ENCODE peak calls at places on chromosomes 6 and 20, in eight cellular contexts. I is left ventricle myocardium inferior, J is adrenal gland, C is suprapubic skin, H is heart left ventricle, O is right cardiac atrium, R is heart right ventricle, B is neuronal stem cell. L is an unnamed sample. For H3K27me3, the result is how much of the 10 kb centered on the place peaks cover.

GRCh38 chr6:150140236-150140969 is 2.4 kb upstream of the PPP1R14C start:
- DNase-seq in C (no peak), O (no peak), B (no peak), I (no peak), H (no peak), J (no peak), R (no peak), L (no peak)

GRCh38 chr6:37061157-37061804 is 55.8 kb downstream of the FGD2 start:
- DNase-seq in I (peak), R (peak), O (peak), B (no peak), H (peak), C (no peak), J (no peak), L (no peak)

GRCh38 chr6:16006681-16007080 is 122.2 kb upstream of the MYLIP start:
- DNase-seq in J (no peak), H (no peak), I (no peak), C (no peak), R (no peak), B (no peak), O (no peak), L (no peak)

GRCh38 chr6:79989641-79990040 is 14.8 kb upstream of the TTK start:
- DNase-seq in O (no peak), C (no peak), I (no peak), R (no peak), H (no peak), B (no peak), J (no peak), L (no peak)

GRCh38 chr20:37333130-37333847 is 12.7 kb upstream of the SRC start:
- DNase-seq in C (no peak), J (no peak), H (no peak), O (peak), R (no peak), I (no peak), B (no peak), L (no peak)

GRCh38 chr6:17505062-17505476 is 95.0 kb upstream of the FAM8A1 start:
- DNase-seq in C (no peak), I (no peak), J (no peak), R (no peak), B (no peak), H (no peak), O (no peak), L (no peak)

GRCh38 chr6:161271343-161272019 is 2.4 kb downstream of the AGPAT4 start:
- DNase-seq in C (no peak), O (no peak), J (no peak), I (no peak), B (no peak), H (no peak), R (no peak), L (no peak)

GRCh38 chr20:25643735-25644134 is 19.9 kb upstream of the NANP start:
- DNase-seq in C (no peak), J (no peak), I (no peak), R (no peak), B (no peak), H (no peak), O (no peak), L (no peak)

GRCh38 chr6:2695464-2696095 is 55.1 kb downstream of the MYLK4 start:
- DNase-seq in I (no peak), R (no peak), C (no peak), H (no peak), B (no peak), O (no peak), J (no peak), L (no peak)

GRCh38 chr20:49597825-49598395 is 30.0 kb upstream of the PTGIS start:
- DNase-seq in O (no peak), J (no peak), R (no peak), I (no peak), C (no peak), H (no peak), B (no peak), L (no peak)

GRCh38 chr6:120899932-120900331 is 434.3 kb downstream of the TBC1D32 start:
- DNase-seq in C (no peak), B (no peak), R (no peak), J (no peak), H (no peak), O (no peak), I (no peak), L (no peak)

GRCh38 chr6:50974319-50974718 is 155.6 kb downstream of the TFAP2B start:
- DNase-seq in B (no peak), H (no peak), I (no peak), C (no peak), R (no peak), J (no peak), O (no peak), L (no peak)

GRCh38 chr6:85600713-85601313 is 7.2 kb upstream of the SNX14 start:
- DNase-seq in C (peak), O (no peak), B (no peak), R (no peak), J (no peak), I (no peak), H (no peak), L (no peak)

DNA sequence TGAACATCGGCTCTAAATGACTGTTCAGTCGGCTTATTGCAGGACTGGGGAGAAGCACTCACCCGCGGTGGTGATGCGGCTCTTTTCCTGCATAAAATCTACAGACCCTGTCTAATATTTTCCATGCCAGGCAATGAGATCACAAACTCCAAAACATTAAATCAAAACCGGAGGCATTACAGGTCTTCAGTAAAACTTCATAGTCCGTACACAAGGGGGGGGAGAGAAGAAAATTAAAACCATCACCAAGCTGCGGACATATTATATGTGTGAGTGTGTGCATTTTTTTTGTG is 6.3 kb upstream of the PAX1 start:
- DNase-seq in J (no peak), H (no peak), O (no peak), C (no peak), R (no peak), I (no peak), B (no peak), L (no peak)
- H3K27me3 ChIP-seq in J (half or more), H (half or more), O (under half), C (half or more), R (under half), I (half or more), B (under half), L (under half)

GRCh38 chr20:45947110-45947866 is 12.8 kb downstream of the PCIF1 start:
- DNase-seq in B (no peak), C (no peak), R (no peak), J (no peak), O (no peak), H (no peak), I (no peak), L (no peak)
- H3K27ac ChIP-seq in B (no peak), C (peak), R (no peak), J (peak), O (no peak), H (no peak), I (no peak), L (no peak)

DNA sequence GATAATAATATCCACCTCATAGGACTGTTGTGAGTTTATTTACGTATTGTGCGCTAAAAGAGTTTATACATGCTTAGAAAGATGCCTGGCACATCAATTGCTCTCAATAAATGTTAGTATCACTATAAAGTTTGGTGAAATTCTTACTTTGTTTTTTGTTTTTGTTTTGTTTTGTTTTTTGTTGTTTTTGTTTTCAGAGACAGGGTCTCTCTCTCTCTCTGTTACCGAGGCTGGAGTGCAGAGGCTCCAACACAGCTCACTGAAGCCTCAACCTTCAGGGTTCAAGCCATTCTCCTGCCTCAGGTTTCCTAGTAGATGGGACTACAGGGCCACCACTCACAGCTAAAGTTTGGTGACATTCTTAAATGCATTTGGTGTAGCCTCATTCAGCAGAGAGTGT is 32.2 kb upstream of the BTN3A2 start:
- DNase-seq in O (no peak), R (no peak), J (no peak), B (no peak), H (no peak), C (no peak), I (no peak), L (no peak)
- H3K27me3 ChIP-seq in O (under half), R (under half), J (half or more), B (under half), H (half or more), C (half or more), I (half or more), L (under half)

DNA sequence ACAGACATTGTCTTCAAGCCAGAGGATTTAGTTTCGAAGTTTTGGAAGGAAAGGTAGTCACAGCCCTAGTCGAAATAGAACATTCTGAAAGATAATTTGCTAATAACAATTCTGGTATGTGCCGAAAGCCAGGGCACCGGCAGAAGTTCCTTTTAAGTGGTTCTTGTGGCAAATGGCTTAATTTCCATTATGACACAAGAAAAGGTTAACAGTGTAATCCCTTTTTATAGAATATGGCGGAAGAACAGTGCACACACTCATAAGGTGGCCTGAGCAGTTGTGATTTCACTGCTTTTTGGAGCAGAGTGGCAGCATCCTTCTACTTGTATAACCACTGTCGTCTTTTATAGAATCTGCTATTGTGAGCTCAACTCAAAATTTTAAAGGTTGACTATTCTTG is 152.4 kb downstream of the SASH1 start:
- DNase-seq in H (no peak), I (no peak), C (no peak), J (no peak), O (no peak), B (no peak), R (no peak), L (no peak)
- H3K27ac ChIP-seq in H (no peak), I (peak), C (peak), J (no peak), O (peak), B (no peak), R (peak), L (peak)